ENCODE peak calls at places on chromosomes 7 and 10, in eight cellular contexts. O is bronchial epithelial cell, K is kidney epithelial cell, I is tibial nerve, Z is AG04450, N is cardiac fibroblast, T is cardiac muscle cell, W is lower leg skin. F is an unnamed sample.

GRCh38 chr7:44158060-44158872 is 17.1 kb upstream of the MYL7 start:
- DNase-seq in I (no peak), Z (no peak), O (no peak), T (no peak), N (no peak), K (no peak), W (no peak), F (no peak)

GRCh38 chr10:5551531-5552375 is 27.0 kb downstream of the CALML3 start:
- DNase-seq in Z (no peak), K (no peak), N (no peak), W (no peak), O (peak; percentile 95), T (no peak), I (no peak), F (no peak)

GRCh38 chr7:133268355-133268754 is 15.5 kb downstream of the EXOC4 start:
- DNase-seq in O (no peak), K (no peak), N (no peak), I (no peak), T (no peak), Z (no peak), W (no peak), F (no peak)

GRCh38 chr7:135164357-135165021 is 6.0 kb downstream of the CYREN start:
- DNase-seq in I (no peak), O (no peak), T (no peak), Z (no peak), K (no peak), N (peak; percentile 32), W (no peak), F (no peak)

GRCh38 chr7:148697256-148697841 is 1.4 kb upstream of the CUL1 start:
- DNase-seq in O (peak; percentile 39), K (no peak), I (peak; percentile 54), W (peak; percentile 32), Z (no peak), T (peak; percentile 78), N (peak; percentile 79), F (no peak)

GRCh38 chr7:130010689-130011412 is 40.3 kb downstream of the ZC3HC1 start:
- DNase-seq in N (peak; percentile 95), K (peak; percentile 71), W (peak; percentile 86), I (peak; percentile 99), O (peak; percentile 89), T (peak; percentile 93), Z (peak; percentile 80), F (peak; percentile 72)

GRCh38 chr10:32943854-32944661 is 14.0 kb downstream of the ITGB1 start:
- DNase-seq in K (no peak), N (no peak), T (no peak), W (no peak), O (no peak), Z (no peak), I (no peak), F (no peak)

GRCh38 chr7:39228946-39229345 is 251.2 kb downstream of the POU6F2 start:
- DNase-seq in W (no peak), K (no peak), O (no peak), I (no peak), Z (no peak), T (no peak), N (no peak), F (no peak)

GRCh38 chr7:44733708-44734481 is 14.8 kb upstream of the ZMIZ2 start:
- DNase-seq in T (peak; percentile 55), N (peak; percentile 90), O (peak; percentile 84), K (peak; percentile 42), W (no peak), Z (peak; percentile 34), I (no peak), F (no peak)

GRCh38 chr7:4861673-4862072 is at the start of gene PAPOLB:
- DNase-seq in K (no peak), O (no peak), Z (no peak), T (peak; percentile 30), W (no peak), I (no peak), N (no peak), F (no peak)

GRCh38 chr10:16887565-16887964 is 70.3 kb upstream of the RSU1 start:
- DNase-seq in Z (peak; percentile 26), N (peak; percentile 70), W (no peak), T (peak; percentile 88), I (no peak), K (no peak), O (peak; percentile 21), F (no peak)

GRCh38 chr7:157685430-157686284 is 348.9 kb downstream of the DNAJB6 start:
- DNase-seq in I (no peak), W (no peak), Z (no peak), N (no peak), T (no peak), K (no peak), O (no peak), F (no peak)

GRCh38 chr7:86956567-86956966 is 102.9 kb downstream of the ELAPOR2 start:
- DNase-seq in W (no peak), T (no peak), K (no peak), Z (no peak), O (no peak), I (no peak), N (peak; percentile 5), F (no peak)

GRCh38 chr7:108805808-108806397 is 236.2 kb downstream of the DNAJB9 start:
- DNase-seq in T (peak; percentile 64), N (peak; percentile 63), K (no peak), W (no peak), Z (no peak), O (peak; percentile 8), I (no peak), F (no peak)

GRCh38 chr10:71085689-71086438 is 126.5 kb upstream of the UNC5B start:
- DNase-seq in I (no peak), Z (no peak), W (peak; percentile 8), O (no peak), K (no peak), T (no peak), N (no peak), F (no peak)

GRCh38 chr7:21357146-21358097 is 70.5 kb upstream of the SP4 start:
- DNase-seq in W (no peak), N (no peak), Z (no peak), O (no peak), I (no peak), K (no peak), T (no peak), F (no peak)

GRCh38 chr7:21355406-21355874 is 72.4 kb upstream of the SP4 start:
- DNase-seq in K (no peak), N (no peak), Z (no peak), O (peak; percentile 8), I (no peak), T (no peak), W (no peak), F (no peak)

GRCh38 chr7:21354284-21354683 is 73.6 kb upstream of the SP4 start:
- DNase-seq in O (no peak), W (no peak), Z (no peak), N (no peak), T (no peak), I (no peak), K (no peak), F (no peak)

GRCh38 chr7:21353388-21353780 is 74.5 kb upstream of the SP4 start:
- DNase-seq in I (no peak), W (no peak), O (no peak), K (no peak), T (no peak), N (no peak), Z (no peak), F (no peak)

GRCh38 chr7:21352540-21353387 is 75.1 kb upstream of the SP4 start:
- DNase-seq in Z (no peak), I (no peak), O (no peak), W (no peak), N (no peak), T (no peak), K (no peak), F (no peak)
- TF ChIP-seq CTCF in Z (no peak), I (no peak), O (no peak), W (no peak), N (no peak), T (no peak), K (no peak), F (no peak)

DNA sequence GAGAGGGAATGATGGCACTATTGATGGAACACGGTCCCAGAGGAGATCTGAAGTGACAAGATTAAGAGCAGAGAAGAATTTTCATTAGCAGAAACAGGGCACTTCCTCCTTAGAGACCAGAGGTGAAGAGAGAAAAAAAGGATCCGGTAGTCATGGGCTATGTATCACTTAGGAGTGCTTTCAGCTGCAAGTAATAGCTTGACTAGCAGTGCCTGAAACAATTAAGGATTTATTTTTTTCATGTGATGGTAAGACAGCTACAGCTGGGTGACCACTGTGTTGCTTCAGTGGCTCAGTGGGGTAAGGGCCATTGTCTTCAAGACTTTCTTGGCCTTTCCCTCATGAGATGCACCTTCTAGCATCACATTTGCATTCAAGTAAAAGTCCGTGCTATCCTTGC is 515.1 kb upstream of the GALNT17 start:
- DNase-seq in O (no peak), T (no peak), W (no peak), Z (no peak), I (no peak), K (no peak), N (no peak), F (no peak)
- H3K4me3 ChIP-seq in O (no peak overlapping the region), T (no peak overlapping the region), W (no peak overlapping the region), Z (no peak overlapping the region), I (no peak overlapping the region), K (no peak overlapping the region), N (no peak overlapping the region), F (no peak overlapping the region)

GRCh38 chr7:118245267-118246040 is 20.9 kb downstream of the ANKRD7 start:
- DNase-seq in I (no peak), W (no peak), O (no peak), N (no peak), Z (no peak), K (no peak), T (no peak), F (no peak)

GRCh38 chr7:118252087-118252486 is 27.6 kb downstream of the ANKRD7 start:
- DNase-seq in O (no peak), T (no peak), I (no peak), N (no peak), K (no peak), Z (no peak), W (no peak), F (no peak)

GRCh38 chr7:118250860-118251494 is 26.5 kb downstream of the ANKRD7 start:
- DNase-seq in O (no peak), W (no peak), T (no peak), N (no peak), K (no peak), I (no peak), Z (no peak), F (no peak)
- TF ChIP-seq CTCF in O (peak; percentile 13), W (no peak), T (peak; percentile 3), N (no peak), K (peak; percentile 41), I (no peak), Z (peak; percentile 53), F (peak; percentile 58)

GRCh38 chr10:88826390-88826789 is 23.9 kb downstream of the LIPM start:
- DNase-seq in Z (no peak), I (no peak), T (no peak), W (no peak), K (no peak), O (no peak), N (no peak), F (no peak)
- H3K4me3 ChIP-seq in Z (no peak overlapping the region), I (no peak overlapping the region), T (no peak overlapping the region), W (no peak overlapping the region), K (no peak overlapping the region), O (no peak overlapping the region), N (no peak overlapping the region), F (no peak overlapping the region)

DNA sequence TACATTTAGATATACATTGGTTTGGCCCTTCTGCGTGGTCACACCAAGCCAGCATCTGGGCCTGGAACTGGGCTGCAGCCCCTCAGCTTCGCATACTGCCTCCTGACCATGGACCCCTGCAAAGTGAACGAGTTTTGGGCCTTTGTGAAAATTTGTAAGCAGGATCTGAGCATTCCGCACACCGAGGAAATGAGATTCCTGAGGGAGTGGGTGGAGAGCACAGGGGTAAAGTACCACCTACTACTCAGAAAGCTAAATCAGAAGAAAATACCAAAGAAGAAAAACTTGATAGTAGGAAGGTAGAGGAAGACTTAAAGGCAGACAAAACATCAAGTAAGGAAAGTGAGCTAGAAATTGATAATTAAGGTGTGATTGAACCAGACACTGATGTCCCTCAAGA is 22.5 kb upstream of the NT5C2 start:
- DNase-seq in K (no peak), I (no peak), Z (no peak), N (no peak), W (no peak), O (no peak), T (no peak), F (no peak)
- TF ChIP-seq CTCF in K (no peak), I (no peak), Z (no peak), N (no peak), W (no peak), O (no peak), T (no peak), F (no peak)